ENCODE peak calls at places on chromosomes 4 and X, in eight cellular contexts. I is progenitor cell of endocrine pancreas; E is activated CD4-positive, alpha-beta memory T cell treated with anti-CD3 and anti-CD28 coated beads for 36 hours; K is mesendoderm; M is left lung; J is neuronal stem cell; V is Ammon's horn; W is SJSA1. Y is an unnamed sample.

GRCh38 chrX:24298191-24298590 is 15.7 kb downstream of the SUPT20HL2 start:
- DNase-seq in I (no peak), E (no peak), K (no peak), M (no peak), J (no peak), V (no peak), W (no peak), Y (no peak)

GRCh38 chrX:77564824-77565223 is 117.6 kb downstream of the FGF16 start:
- DNase-seq in I (no peak), E (no peak), K (no peak), M (no peak), J (no peak), V (no peak), W (no peak), Y (peak; percentile 22)

GRCh38 chrX:95071621-95072020 is 1397.6 kb downstream of the FAM133A start:
- DNase-seq in I (no peak), E (no peak), K (peak; percentile 54), M (no peak), J (no peak), V (no peak), W (no peak), Y (no peak)

GRCh38 chr4:85147481-85148076 is 181.1 kb upstream of the WDFY3 start:
- DNase-seq in I (no peak), E (peak; percentile 13), K (peak; percentile 86), M (no peak), J (peak; percentile 23), V (peak; percentile 88), W (no peak), Y (peak; percentile 7)

GRCh38 chr4:69984030-69984443 is 11.7 kb upstream of the STATH start:
- DNase-seq in I (no peak), E (no peak), K (no peak), M (no peak), J (no peak), V (no peak), W (no peak), Y (peak; percentile 40)

GRCh38 chr4:15868065-15868464 is 70.5 kb downstream of the FGFBP1 start:
- DNase-seq in I (no peak), E (peak; percentile 28), K (peak; percentile 45), M (no peak), J (no peak), V (no peak), W (no peak), Y (no peak)

GRCh38 chrX:49263631-49264030 is 879 bp downstream of the FOXP3 start:
- DNase-seq in I (no peak), E (no peak), K (no peak), M (no peak), J (no peak), V (no peak), W (no peak), Y (no peak)

GRCh38 chr4:111678466-111678865 is 466.8 kb upstream of the FAM241A start:
- DNase-seq in I (no peak), E (no peak), K (peak; percentile 85), M (no peak), J (no peak), V (no peak), W (no peak), Y (peak; percentile 43)

GRCh38 chr4:174120446-174121142 is 162.9 kb downstream of the FBXO8 start:
- DNase-seq in I (peak; percentile 34), E (peak; percentile 16), K (peak; percentile 61), M (no peak), J (peak; percentile 64), V (peak; percentile 74), W (peak; percentile 43), Y (peak; percentile 22)

GRCh38 chr4:6941796-6942195 is 32.2 kb downstream of the TBC1D14 start:
- DNase-seq in I (no peak), E (no peak), K (no peak), M (no peak), J (no peak), V (no peak), W (no peak), Y (no peak)

Y was measured in epithelial cell of proximal tubule.